ENCODE peak calls at places on chromosomes 4 and X, in seven cellular contexts. A is BE2C, P is psoas muscle, R is suprapubic skin, U is mesenchymal stem cell, F is body of pancreas, Z is GM23248. B is an unnamed sample.
A peak's percentile ranks its signal among the peaks of the same experiment; 100 is the strongest.

GRCh38 chr4:118834960-118835895 is 698 bp downstream of the SEC24D start:
- DNase-seq in U (peak; percentile 97), A (peak; percentile 60), F (peak; percentile 82), R (no peak), P (peak; percentile 65), Z (peak; percentile 96), B (peak; percentile 87)

GRCh38 chr4:138677212-138677611 is 338.4 kb upstream of the NOCT start:
- DNase-seq in R (no peak), F (no peak), U (no peak), Z (no peak), A (no peak), P (no peak), B (no peak)

GRCh38 chrX:82585868-82586267 is 922.2 kb upstream of the POU3F4 start:
- DNase-seq in R (no peak), U (no peak), A (no peak), Z (no peak), P (no peak), F (no peak), B (no peak)

GRCh38 chrX:47877327-47877726 is 40.6 kb downstream of the ZNF81 start:
- DNase-seq in R (no peak), A (no peak), F (no peak), Z (no peak), U (no peak), P (no peak), B (no peak)

GRCh38 chrX:65874110-65874509 is 165.8 kb downstream of the VSIG4 start:
- DNase-seq in A (no peak), R (no peak), P (no peak), F (no peak), U (no peak), Z (no peak), B (no peak)

GRCh38 chr4:122341906-122342305 is 36.9 kb upstream of the ADAD1 start:
- DNase-seq in A (no peak), U (peak; percentile 80), P (no peak), F (no peak), R (no peak), Z (peak; percentile 91), B (no peak)

GRCh38 chrX:12901486-12901885 is 4.9 kb upstream of the TLR8 start:
- DNase-seq in U (peak; percentile 30), R (peak; percentile 80), P (peak; percentile 46), A (peak; percentile 55), Z (peak; percentile 49), F (peak; percentile 63), B (peak; percentile 68)

GRCh38 chr4:23999714-24000113 is 109.9 kb upstream of the PPARGC1A start:
- DNase-seq in U (no peak), P (no peak), F (no peak), A (no peak), Z (peak; percentile 23), R (no peak), B (no peak)

GRCh38 chrX:107135076-107135964 is 16.7 kb upstream of the RBM41 start:
- DNase-seq in A (no peak), F (no peak), P (no peak), U (peak; percentile 17), Z (peak; percentile 67), R (no peak), B (no peak)

GRCh38 chr4:140861359-140862181 is 105.4 kb upstream of the TBC1D9 start:
- DNase-seq in R (no peak), F (peak; percentile 75), P (peak; percentile 14), U (peak; percentile 83), A (peak; percentile 76), Z (peak; percentile 84), B (peak; percentile 84)

GRCh38 chr4:4974727-4975126 is 44.5 kb downstream of the CYTL1 start:
- DNase-seq in U (no peak), P (no peak), Z (no peak), R (no peak), A (no peak), F (no peak), B (no peak)

GRCh38 chrX:72243472-72243871 is 4.6 kb upstream of the ERCC6L start:
- DNase-seq in P (no peak), U (peak; percentile 31), F (no peak), A (no peak), R (no peak), Z (peak; percentile 55), B (no peak)

GRCh38 chr4:187547281-187547680 is 448.3 kb upstream of the ZFP42 start:
- DNase-seq in A (no peak), Z (no peak), F (no peak), P (no peak), U (no peak), R (no peak), B (no peak)

GRCh38 chr4:84915396-84915780 is 51.1 kb downstream of the WDFY3 start:
- DNase-seq in A (no peak), P (no peak), Z (no peak), U (no peak), R (no peak), F (no peak), B (no peak)

GRCh38 chrX:78024349-78025108 is 55.1 kb upstream of the PGAM4 start:
- DNase-seq in U (peak; percentile 2), A (peak; percentile 64), R (no peak), Z (peak; percentile 10), F (peak; percentile 82), P (no peak), B (no peak)

GRCh38 chr4:116143221-116143620 is 942.2 kb downstream of the TRAM1L1 start:
- DNase-seq in Z (no peak), F (no peak), P (no peak), U (no peak), A (no peak), R (no peak), B (no peak)

GRCh38 chrX:9586992-9587392 is 122.1 kb downstream of the TBL1X start:
- DNase-seq in U (no peak), R (no peak), F (no peak), P (no peak), A (peak; percentile 21), Z (no peak), B (no peak)

GRCh38 chr4:111748157-111748556 is 397.1 kb upstream of the FAM241A start:
- DNase-seq in Z (no peak), A (no peak), R (no peak), P (no peak), U (no peak), F (no peak), B (no peak)

GRCh38 chr4:52833941-52834525 is 28.1 kb upstream of the RASL11B start:
- DNase-seq in F (no peak), R (no peak), U (no peak), Z (peak; percentile 64), A (no peak), P (no peak), B (no peak)
- H3K4me1 ChIP-seq in F (no peaks in the 10 kb centered on the region), R (peaks cover 35% of the 10 kb centered on the region), U (peaks cover 10% of the 10 kb centered on the region), Z (peaks cover 35% of the 10 kb centered on the region), A (peaks cover 4% of the 10 kb centered on the region), P (peaks cover 11% of the 10 kb centered on the region), B (no peaks in the 10 kb centered on the region)

DNA sequence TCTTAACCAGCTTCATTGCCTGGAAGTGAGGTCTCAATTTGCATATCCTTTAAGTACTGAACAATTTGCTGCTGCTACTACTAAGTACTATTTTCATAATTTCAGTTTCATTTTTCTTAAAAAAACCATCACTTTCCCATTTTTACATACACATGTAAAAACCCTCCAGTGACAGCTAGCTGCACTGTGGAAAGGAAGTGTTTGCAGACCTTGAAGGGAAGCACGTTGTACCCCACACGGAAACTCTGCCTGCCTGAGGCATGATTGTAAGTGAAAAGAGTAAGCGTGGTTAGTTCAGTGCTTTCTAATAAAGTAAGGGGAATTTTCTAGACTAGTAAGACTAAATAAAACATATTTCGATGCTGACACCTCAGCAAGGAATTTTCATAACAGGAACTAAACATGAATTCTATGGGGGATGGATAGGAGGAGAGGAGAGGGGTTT is 103.6 kb downstream of the RAPGEF2 start:
- DNase-seq in U (peak; percentile 21), R (no peak), A (no peak), Z (no peak), F (no peak), P (no peak), B (no peak)
- H3K4me1 ChIP-seq in U (no peaks in the 10 kb centered on the region), R (peaks cover 23% of the 10 kb centered on the region), A (no peaks in the 10 kb centered on the region), Z (peaks cover 8% of the 10 kb centered on the region), F (no peaks in the 10 kb centered on the region), P (peaks cover 29% of the 10 kb centered on the region), B (no peaks in the 10 kb centered on the region)

DNA sequence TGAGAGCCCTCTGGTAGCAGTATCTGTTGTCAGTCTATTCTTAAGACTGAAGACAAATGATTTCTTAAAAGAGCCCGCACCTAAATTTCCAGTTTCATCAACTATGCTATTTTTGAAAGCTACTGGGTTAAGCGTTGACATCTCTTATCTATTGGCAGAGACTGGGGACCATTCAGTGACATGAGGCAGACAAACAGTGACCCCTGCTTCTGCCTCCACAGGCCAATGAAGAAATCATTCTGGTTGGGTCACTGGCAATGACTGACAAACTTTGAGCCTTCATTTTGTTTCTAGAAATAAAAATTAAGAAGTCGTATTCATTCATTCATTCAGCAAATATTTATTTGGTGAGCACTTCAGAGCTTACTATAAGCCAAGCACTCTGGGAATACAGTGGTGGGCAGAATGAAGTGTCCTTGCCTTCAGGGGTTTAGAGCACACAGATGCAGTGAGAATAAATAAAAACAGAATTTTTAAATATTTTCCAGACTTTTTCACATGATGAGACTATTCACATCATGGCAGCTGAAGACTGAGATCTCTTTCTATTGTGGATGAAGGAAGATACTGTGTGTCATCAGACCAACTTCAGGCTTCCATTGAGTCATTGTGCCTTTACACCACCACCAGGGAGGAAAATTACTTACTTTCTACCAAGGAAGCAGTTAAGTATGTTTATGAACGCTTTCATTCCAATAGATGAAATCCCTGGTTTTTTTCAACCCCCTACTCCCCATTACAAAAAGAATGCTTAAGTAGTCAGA is 36.0 kb downstream of the SORBS2 start:
- DNase-seq in A (no peak), R (no peak), Z (peak; percentile 55), F (no peak), U (peak; percentile 63), P (no peak), B (no peak)
- H3K4me1 ChIP-seq in A (peaks cover 9% of the 10 kb centered on the region), R (peaks cover 4% of the 10 kb centered on the region), Z (peaks cover 32% of the 10 kb centered on the region), F (peaks cover 53% of the 10 kb centered on the region), U (peaks cover 6% of the 10 kb centered on the region), P (no peaks in the 10 kb centered on the region), B (no peaks in the 10 kb centered on the region)

DNA sequence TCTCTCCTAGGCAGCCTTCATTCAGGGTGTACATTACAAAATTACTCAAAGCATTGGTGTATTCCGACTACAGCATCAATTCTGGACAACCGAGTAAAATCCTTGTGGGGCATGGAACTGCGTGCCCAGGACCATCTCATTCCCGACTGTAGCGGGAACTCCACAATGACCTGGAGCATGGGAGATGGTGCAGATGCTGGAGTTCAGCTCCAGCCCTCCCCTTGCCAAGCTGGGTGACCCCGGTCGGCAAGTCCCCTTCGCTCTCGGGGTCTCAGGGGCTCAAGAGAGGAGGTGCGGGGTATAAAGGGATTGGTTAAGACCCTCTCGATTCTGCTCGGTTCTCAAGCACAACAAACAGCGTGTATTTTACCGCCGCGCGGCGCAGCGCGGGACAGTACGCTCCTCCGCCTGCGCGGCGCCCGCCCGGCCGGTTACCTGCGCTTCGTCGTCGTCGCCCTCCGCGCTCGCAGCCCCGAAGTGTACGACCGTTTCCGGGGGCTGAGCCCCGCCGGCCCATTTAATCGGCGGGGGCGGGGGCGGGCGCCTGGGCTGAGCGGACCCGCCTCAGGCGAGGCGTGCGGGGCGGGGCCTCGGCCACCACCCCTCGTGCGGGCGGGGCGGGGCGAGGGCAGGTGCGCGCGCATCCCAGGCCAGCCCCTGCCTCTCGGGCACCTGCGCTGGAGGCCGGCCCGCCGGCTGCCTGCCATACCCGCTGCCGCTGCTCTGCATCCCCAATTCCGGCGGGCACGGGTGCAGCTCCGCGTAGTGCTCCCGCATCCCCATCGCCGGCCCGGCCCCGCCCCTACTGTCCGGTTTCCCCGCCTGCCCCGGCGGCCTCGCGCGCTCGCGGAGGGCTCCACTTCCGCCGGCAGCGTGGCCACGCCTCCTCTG is at the start of gene G6PD:
- DNase-seq in Z (peak; percentile 73), P (peak; percentile 78), U (peak; percentile 55), A (peak; percentile 82), R (no peak), F (peak; percentile 78), B (peak; percentile 87)
- H3K4me1 ChIP-seq in Z (peaks cover 17% of the 10 kb centered on the region), P (peaks cover 16% of the 10 kb centered on the region), U (peaks cover 24% of the 10 kb centered on the region), A (peaks cover 8% of the 10 kb centered on the region), R (peaks cover 41% of the 10 kb centered on the region), F (peaks cover 22% of the 10 kb centered on the region), B (peaks cover 23% of the 10 kb centered on the region)

B was measured in Peyer's patch.